ENCODE peak calls at places on chromosome 10, in seven cellular contexts. One of them, this sample, is unnamed.

GRCh38 chr10:80172896-80173295 is 32.4 kb downstream of the ANXA11 start:
- DNase-seq in pancreas: no peak
- DNase-seq in K562: no peak
- DNase-seq in astrocyte of the spinal cord: no peak
- DNase-seq in kidney epithelial cell: no peak
- DNase-seq in GM12878: no peak
- DNase-seq in neuronal stem cell: no peak
- DNase-seq in this sample: no peak

GRCh38 chr10:5975641-5976473 is 1.5 kb downstream of the IL15RA start:
- DNase-seq in neuronal stem cell: no peak
- DNase-seq in pancreas: no peak
- DNase-seq in kidney epithelial cell: no peak
- DNase-seq in astrocyte of the spinal cord: no peak
- DNase-seq in GM12878: peak
- DNase-seq in K562: no peak
- DNase-seq in this sample: peak

GRCh38 chr10:61841338-61841875 is 60.1 kb upstream of the ARID5B start:
- DNase-seq in GM12878: no peak
- DNase-seq in neuronal stem cell: no peak
- DNase-seq in pancreas: no peak
- DNase-seq in astrocyte of the spinal cord: no peak
- DNase-seq in kidney epithelial cell: no peak
- DNase-seq in K562: no peak
- DNase-seq in this sample: no peak

GRCh38 chr10:117596666-117597065 is 54.1 kb downstream of the EMX2 start:
- DNase-seq in pancreas: no peak
- DNase-seq in GM12878: no peak
- DNase-seq in astrocyte of the spinal cord: no peak
- DNase-seq in K562: no peak
- DNase-seq in neuronal stem cell: no peak
- DNase-seq in kidney epithelial cell: no peak
- DNase-seq in this sample: no peak

GRCh38 chr10:124092270-124093075 is 925 bp downstream of the CHST15 start:
- DNase-seq in kidney epithelial cell: no peak
- DNase-seq in pancreas: peak
- DNase-seq in GM12878: no peak
- DNase-seq in K562: peak
- DNase-seq in astrocyte of the spinal cord: peak
- DNase-seq in neuronal stem cell: peak
- DNase-seq in this sample: peak

GRCh38 chr10:60485025-60485424 is 95.3 kb upstream of the ANK3 start:
- DNase-seq in astrocyte of the spinal cord: no peak
- DNase-seq in pancreas: no peak
- DNase-seq in neuronal stem cell: no peak
- DNase-seq in kidney epithelial cell: no peak
- DNase-seq in K562: no peak
- DNase-seq in GM12878: no peak
- DNase-seq in this sample: no peak

GRCh38 chr10:73366381-73367298 is 8.0 kb upstream of the CFAP70 start:
- DNase-seq in pancreas: no peak
- DNase-seq in neuronal stem cell: no peak
- DNase-seq in kidney epithelial cell: no peak
- DNase-seq in K562: peak
- DNase-seq in GM12878: no peak
- DNase-seq in astrocyte of the spinal cord: no peak
- DNase-seq in this sample: no peak

GRCh38 chr10:103617362-103618026 is 124.0 kb downstream of the NEURL1 start:
- DNase-seq in K562: no peak
- DNase-seq in astrocyte of the spinal cord: no peak
- DNase-seq in pancreas: no peak
- DNase-seq in neuronal stem cell: no peak
- DNase-seq in GM12878: no peak
- DNase-seq in kidney epithelial cell: no peak
- DNase-seq in this sample: no peak

GRCh38 chr10:126504761-126505112 is 116.5 kb upstream of the ADAM12 start:
- DNase-seq in neuronal stem cell: no peak
- DNase-seq in astrocyte of the spinal cord: no peak
- DNase-seq in kidney epithelial cell: no peak
- DNase-seq in pancreas: no peak
- DNase-seq in GM12878: no peak
- DNase-seq in K562: no peak
- DNase-seq in this sample: no peak

GRCh38 chr10:49312291-49312869 is 13.4 kb downstream of the C10orf71 start:
- DNase-seq in neuronal stem cell: no peak
- DNase-seq in GM12878: no peak
- DNase-seq in astrocyte of the spinal cord: no peak
- DNase-seq in K562: no peak
- DNase-seq in kidney epithelial cell: no peak
- DNase-seq in pancreas: no peak
- DNase-seq in this sample: peak

GRCh38 chr10:6070647-6071046 is 8.5 kb upstream of the IL2RA start:
- DNase-seq in pancreas: no peak
- DNase-seq in astrocyte of the spinal cord: no peak
- DNase-seq in GM12878: no peak
- DNase-seq in neuronal stem cell: no peak
- DNase-seq in K562: no peak
- DNase-seq in kidney epithelial cell: no peak
- DNase-seq in this sample: no peak

GRCh38 chr10:124654686-124655085 is 89.5 kb downstream of the FAM53B start:
- DNase-seq in K562: no peak
- DNase-seq in pancreas: no peak
- DNase-seq in GM12878: no peak
- DNase-seq in astrocyte of the spinal cord: no peak
- DNase-seq in neuronal stem cell: no peak
- DNase-seq in kidney epithelial cell: no peak
- DNase-seq in this sample: no peak

GRCh38 chr10:21579291-21579690 is 45.3 kb downstream of the MLLT10 start:
- DNase-seq in GM12878: peak
- DNase-seq in pancreas: no peak
- DNase-seq in astrocyte of the spinal cord: no peak
- DNase-seq in neuronal stem cell: no peak
- DNase-seq in kidney epithelial cell: no peak
- DNase-seq in K562: no peak
- DNase-seq in this sample: no peak

GRCh38 chr10:6665847-6666246 is 85.8 kb upstream of the PRKCQ start:
- DNase-seq in pancreas: no peak
- DNase-seq in kidney epithelial cell: no peak
- DNase-seq in neuronal stem cell: no peak
- DNase-seq in GM12878: no peak
- DNase-seq in K562: no peak
- DNase-seq in astrocyte of the spinal cord: no peak
- DNase-seq in this sample: no peak

GRCh38 chr10:133264455-133264854 is 12.2 kb downstream of the ADAM8 start:
- DNase-seq in GM12878: no peak
- DNase-seq in astrocyte of the spinal cord: no peak
- DNase-seq in K562: no peak
- DNase-seq in neuronal stem cell: no peak
- DNase-seq in kidney epithelial cell: no peak
- DNase-seq in pancreas: no peak
- DNase-seq in this sample: no peak

GRCh38 chr10:1550616-1551015 is 186.7 kb downstream of the ADARB2 start:
- DNase-seq in K562: no peak
- DNase-seq in kidney epithelial cell: no peak
- DNase-seq in pancreas: no peak
- DNase-seq in astrocyte of the spinal cord: no peak
- DNase-seq in GM12878: no peak
- DNase-seq in neuronal stem cell: no peak
- DNase-seq in this sample: no peak

GRCh38 chr10:114168450-114169009 is 5.5 kb downstream of the CCDC186 start:
- DNase-seq in K562: no peak
- DNase-seq in GM12878: no peak
- DNase-seq in kidney epithelial cell: no peak
- DNase-seq in pancreas: no peak
- DNase-seq in neuronal stem cell: no peak
- DNase-seq in astrocyte of the spinal cord: no peak
- DNase-seq in this sample: no peak

GRCh38 chr10:109902992-109903947 is 20.0 kb downstream of the XPNPEP1 start:
- DNase-seq in GM12878: no peak
- DNase-seq in kidney epithelial cell: no peak
- DNase-seq in neuronal stem cell: no peak
- DNase-seq in pancreas: no peak
- DNase-seq in K562: no peak
- DNase-seq in astrocyte of the spinal cord: no peak
- DNase-seq in this sample: no peak

GRCh38 chr10:48996-49395 is at the start of gene TUBB8:
- DNase-seq in astrocyte of the spinal cord: no peak
- DNase-seq in neuronal stem cell: no peak
- DNase-seq in kidney epithelial cell: no peak
- DNase-seq in K562: no peak
- DNase-seq in pancreas: no peak
- DNase-seq in GM12878: no peak
- DNase-seq in this sample: no peak

GRCh38 chr10:131546086-131546810 is 234.7 kb upstream of the TCERG1L start:
- DNase-seq in kidney epithelial cell: no peak
- DNase-seq in neuronal stem cell: no peak
- DNase-seq in pancreas: no peak
- DNase-seq in K562: no peak
- DNase-seq in astrocyte of the spinal cord: no peak
- DNase-seq in GM12878: no peak
- DNase-seq in this sample: no peak

GRCh38 chr10:20677340-20677739 is 219.8 kb downstream of the NEBL start:
- DNase-seq in astrocyte of the spinal cord: no peak
- DNase-seq in pancreas: no peak
- DNase-seq in neuronal stem cell: no peak
- DNase-seq in GM12878: no peak
- DNase-seq in K562: no peak
- DNase-seq in kidney epithelial cell: no peak
- DNase-seq in this sample: no peak

GRCh38 chr10:78953124-78954008 is 115.4 kb upstream of the ZMIZ1 start:
- DNase-seq in kidney epithelial cell: no peak
- DNase-seq in GM12878: peak
- DNase-seq in pancreas: no peak
- DNase-seq in neuronal stem cell: no peak
- DNase-seq in astrocyte of the spinal cord: no peak
- DNase-seq in K562: peak
- DNase-seq in this sample: peak

DNA sequence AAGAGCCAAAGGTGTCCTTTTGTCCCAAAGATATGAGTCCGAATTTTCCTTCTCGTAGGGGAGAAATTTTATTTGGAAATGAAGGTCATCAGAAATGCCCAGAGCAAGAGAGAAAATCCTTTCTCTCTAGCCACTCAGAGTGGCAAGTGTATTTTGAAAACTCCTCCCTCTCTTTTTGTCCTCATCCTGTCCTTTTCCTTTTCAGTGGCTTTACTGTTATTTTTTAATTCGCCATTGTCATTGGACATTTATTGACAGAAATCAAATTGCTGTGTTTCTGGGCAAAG is 39.6 kb downstream of the TET1 start:
- DNase-seq in kidney epithelial cell: no peak
- DNase-seq in K562: no peak
- DNase-seq in neuronal stem cell: no peak
- DNase-seq in GM12878: no peak
- DNase-seq in pancreas: no peak
- DNase-seq in astrocyte of the spinal cord: no peak
- DNase-seq in this sample: no peak
- H3K4me3 ChIP-seq in kidney epithelial cell: peak
- H3K4me3 ChIP-seq in K562: peak
- H3K4me3 ChIP-seq in neuronal stem cell: no peak
- H3K4me3 ChIP-seq in GM12878: peak
- H3K4me3 ChIP-seq in pancreas: peak
- H3K4me3 ChIP-seq in astrocyte of the spinal cord: peak
- H3K4me3 ChIP-seq in this sample: peak

DNA sequence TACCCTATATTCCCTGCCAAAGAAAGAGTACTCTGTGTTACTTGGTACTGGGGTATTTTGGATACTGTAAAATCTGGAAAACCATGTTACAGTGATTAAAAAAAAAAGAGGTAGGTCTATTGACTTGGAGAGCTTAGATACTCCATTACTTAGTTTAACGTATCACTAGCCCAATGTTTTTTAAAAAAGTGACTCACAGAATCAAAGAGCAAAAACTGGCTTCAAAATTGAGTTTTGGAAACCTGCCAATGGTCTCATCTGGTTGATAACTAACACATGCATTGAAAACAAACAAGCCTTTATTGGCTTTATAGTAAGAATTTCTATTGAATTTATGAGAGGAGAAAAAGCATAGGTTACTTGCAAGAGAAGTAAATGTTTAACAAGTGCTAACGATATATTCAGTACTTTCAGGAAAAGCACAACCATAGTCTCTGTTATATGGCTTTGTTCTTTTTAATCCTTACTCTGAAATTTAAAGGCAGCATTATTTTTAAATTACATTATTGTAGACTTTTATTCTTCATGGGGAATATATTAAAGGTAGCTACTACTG is 563.3 kb upstream of the SORCS1 start:
- DNase-seq in neuronal stem cell: no peak
- DNase-seq in kidney epithelial cell: peak
- DNase-seq in astrocyte of the spinal cord: peak
- DNase-seq in K562: no peak
- DNase-seq in GM12878: no peak
- DNase-seq in pancreas: no peak
- DNase-seq in this sample: peak
- H3K4me3 ChIP-seq in neuronal stem cell: no peak
- H3K4me3 ChIP-seq in kidney epithelial cell: no peak
- H3K4me3 ChIP-seq in astrocyte of the spinal cord: no peak
- H3K4me3 ChIP-seq in K562: no peak
- H3K4me3 ChIP-seq in GM12878: no peak
- H3K4me3 ChIP-seq in pancreas: no peak
- H3K4me3 ChIP-seq in this sample: no peak

GRCh38 chr10:36182059-36182654 is 540.1 kb upstream of the FZD8 start:
- DNase-seq in astrocyte of the spinal cord: peak
- DNase-seq in GM12878: no peak
- DNase-seq in neuronal stem cell: no peak
- DNase-seq in K562: no peak
- DNase-seq in pancreas: no peak
- DNase-seq in kidney epithelial cell: no peak
- DNase-seq in this sample: no peak
- H3K4me3 ChIP-seq in astrocyte of the spinal cord: no peak
- H3K4me3 ChIP-seq in GM12878: no peak
- H3K4me3 ChIP-seq in neuronal stem cell: no peak
- H3K4me3 ChIP-seq in K562: no peak
- H3K4me3 ChIP-seq in pancreas: no peak
- H3K4me3 ChIP-seq in kidney epithelial cell: no peak
- H3K4me3 ChIP-seq in this sample: no peak

GRCh38 chr10:3811331-3811870 is 26.4 kb upstream of the KLF6 start:
- DNase-seq in K562: no peak
- DNase-seq in neuronal stem cell: no peak
- DNase-seq in pancreas: no peak
- DNase-seq in GM12878: peak
- DNase-seq in astrocyte of the spinal cord: peak
- DNase-seq in kidney epithelial cell: peak
- DNase-seq in this sample: peak

GRCh38 chr10:3812141-3812540 is 27.1 kb upstream of the KLF6 start:
- DNase-seq in GM12878: no peak
- DNase-seq in pancreas: no peak
- DNase-seq in K562: no peak
- DNase-seq in astrocyte of the spinal cord: no peak
- DNase-seq in neuronal stem cell: no peak
- DNase-seq in kidney epithelial cell: no peak
- DNase-seq in this sample: no peak

GRCh38 chr10:3814832-3815209 is 29.8 kb upstream of the KLF6 start:
- DNase-seq in K562: no peak
- DNase-seq in kidney epithelial cell: no peak
- DNase-seq in pancreas: no peak
- DNase-seq in GM12878: no peak
- DNase-seq in astrocyte of the spinal cord: no peak
- DNase-seq in neuronal stem cell: no peak
- DNase-seq in this sample: no peak

GRCh38 chr10:3813986-3814831 is 29.2 kb upstream of the KLF6 start:
- DNase-seq in pancreas: no peak
- DNase-seq in neuronal stem cell: no peak
- DNase-seq in K562: no peak
- DNase-seq in astrocyte of the spinal cord: peak
- DNase-seq in GM12878: no peak
- DNase-seq in kidney epithelial cell: no peak
- DNase-seq in this sample: peak

GRCh38 chr10:3813267-3813666 is 28.3 kb upstream of the KLF6 start:
- DNase-seq in neuronal stem cell: no peak
- DNase-seq in GM12878: no peak
- DNase-seq in astrocyte of the spinal cord: no peak
- DNase-seq in kidney epithelial cell: no peak
- DNase-seq in K562: no peak
- DNase-seq in pancreas: no peak
- DNase-seq in this sample: no peak
- H3K4me3 ChIP-seq in neuronal stem cell: no peak
- H3K4me3 ChIP-seq in GM12878: no peak
- H3K4me3 ChIP-seq in astrocyte of the spinal cord: no peak
- H3K4me3 ChIP-seq in kidney epithelial cell: no peak
- H3K4me3 ChIP-seq in K562: no peak
- H3K4me3 ChIP-seq in pancreas: no peak
- H3K4me3 ChIP-seq in this sample: no peak

This sample was measured in cardiac muscle cell.